ENCODE peak calls at places on chromosomes 11 and 22, in six cellular contexts. G is hippocampal formation; L is posterior cingulate gyrus; Q is CD4-positive, alpha-beta T cell; W is fibroblast of the aortic adventitia; H is GM06990. Y is an unnamed sample.

GRCh38 chr11:10414659-10415058 is 40.4 kb upstream of the AMPD3 start:
- DNase-seq in G (peak), L (no peak), Q (no peak), W (peak), H (peak), Y (no peak)

GRCh38 chr11:78453140-78453935 is 35.7 kb upstream of the GAB2 start:
- DNase-seq in G (no peak), L (no peak), Q (no peak), W (peak), H (no peak), Y (no peak)

GRCh38 chr11:73168925-73169579 is 26.9 kb upstream of the FCHSD2 start:
- DNase-seq in G (no peak), L (no peak), Q (no peak), W (no peak), H (no peak), Y (no peak)

GRCh38 chr11:42595856-42596255 is 715.9 kb upstream of the API5 start:
- DNase-seq in G (no peak), L (no peak), Q (no peak), W (no peak), H (no peak), Y (no peak)

GRCh38 chr22:45422237-45422983 is 8.9 kb downstream of the RIBC2 start:
- DNase-seq in G (no peak), L (no peak), Q (no peak), W (no peak), H (no peak), Y (no peak)

GRCh38 chr11:94926698-94927237 is 46.6 kb downstream of the CWC15 start:
- DNase-seq in G (peak), L (no peak), Q (no peak), W (peak), H (no peak), Y (no peak)

GRCh38 chr22:39475902-39476301 is 19.1 kb downstream of the MGAT3 start:
- DNase-seq in G (no peak), L (no peak), Q (no peak), W (no peak), H (no peak), Y (no peak)

GRCh38 chr11:115455606-115456005 is 48.6 kb downstream of the CADM1 start:
- DNase-seq in G (no peak), L (no peak), Q (no peak), W (no peak), H (no peak), Y (no peak)

GRCh38 chr11:125701858-125702621 is 21.4 kb upstream of the ACRV1 start:
- DNase-seq in G (no peak), L (no peak), Q (no peak), W (no peak), H (no peak), Y (no peak)